ENCODE peak calls at places on chromosomes 6 and 20, in six cellular contexts. N is stimulated activated naive CD8-positive, alpha-beta T cell treated with anti-CD3 and anti-CD28 coated beads, Interleukin-15, amount 100 ng/mL, for 72 hours; R is GM06990; C is sigmoid colon; O is GM23338; B is effector CD4-positive, alpha-beta T cell. D is an unnamed sample.

GRCh38 chr6:151130329-151130728 is 109.4 kb upstream of the AKAP12 start:
- DNase-seq in N (no peak), R (peak), C (no peak), O (no peak), B (no peak), D (no peak)

GRCh38 chr20:2578430-2579192 is 42.2 kb downstream of the TMC2 start:
- DNase-seq in C (no peak), B (no peak), N (no peak), O (no peak), R (no peak), D (no peak)

GRCh38 chr6:94645191-94645590 is 932.1 kb upstream of the MANEA start:
- DNase-seq in B (no peak), R (no peak), N (no peak), O (no peak), C (no peak), D (no peak)

GRCh38 chr20:9112541-9113515 is 43.9 kb downstream of the PLCB4 start:
- DNase-seq in O (no peak), B (no peak), N (no peak), C (no peak), R (no peak), D (no peak)

GRCh38 chr6:125859691-125860210 is 69.0 kb downstream of the NCOA7 start:
- DNase-seq in O (no peak), R (no peak), N (no peak), B (no peak), C (no peak), D (no peak)

GRCh38 chr6:147906361-147906760 is 397.9 kb downstream of the SAMD5 start:
- DNase-seq in O (no peak), C (no peak), N (no peak), R (no peak), B (no peak), D (no peak)

GRCh38 chr20:49501917-49502316 is 19.4 kb upstream of the KCNB1 start:
- DNase-seq in B (no peak), N (no peak), O (peak), R (no peak), C (peak), D (no peak)

GRCh38 chr6:101539510-101540245 is 146.2 kb downstream of the GRIK2 start:
- DNase-seq in O (no peak), B (no peak), R (no peak), N (no peak), C (no peak), D (no peak)

GRCh38 chr6:98203170-98203806 is 631.1 kb upstream of the POU3F2 start:
- DNase-seq in N (no peak), B (no peak), R (no peak), C (no peak), O (peak), D (no peak)

GRCh38 chr6:2155206-2155605 is 90.2 kb downstream of the GMDS start:
- DNase-seq in N (no peak), O (no peak), B (no peak), R (no peak), C (no peak), D (no peak)

GRCh38 chr20:57483287-57484050 is 41.5 kb downstream of the CTCFL start:
- DNase-seq in R (peak), N (no peak), O (no peak), C (no peak), B (no peak), D (no peak)

GRCh38 chr6:154815938-154816820 is 83.0 kb downstream of the SCAF8 start:
- DNase-seq in B (no peak), N (no peak), C (no peak), O (no peak), R (no peak), D (no peak)

GRCh38 chr20:53322651-53323050 is 271.0 kb downstream of the ZNF217 start:
- DNase-seq in O (no peak), R (no peak), N (peak), B (no peak), C (no peak), D (no peak)

GRCh38 chr20:3734111-3734843 is 1.8 kb downstream of the HSPA12B start:
- DNase-seq in N (no peak), R (no peak), O (no peak), B (no peak), C (peak), D (no peak)